ENCODE peak calls at places on chromosome 15, in four cellular contexts. C is Daoy, D is tibial nerve, X is nephron progenitor cell. P is an unnamed sample.

GRCh38 chr15:52759969-52760368 is 30.2 kb downstream of the ONECUT1 start:
- DNase-seq in C (no peak), D (no peak), X (no peak), P (no peak)

GRCh38 chr15:39553947-39554731 is 26.7 kb upstream of the THBS1 start:
- DNase-seq in C (no peak), D (no peak), X (no peak), P (no peak)

GRCh38 chr15:25724899-25725298 is 138.2 kb downstream of the ATP10A start:
- DNase-seq in C (no peak), D (no peak), X (no peak), P (no peak)

GRCh38 chr15:73996267-73996666 is 1.8 kb downstream of the PML start:
- DNase-seq in C (no peak), D (no peak), X (no peak), P (no peak)

GRCh38 chr15:45684533-45684932 is 49.7 kb downstream of the SQOR start:
- DNase-seq in C (no peak), D (no peak), X (no peak), P (no peak)

GRCh38 chr15:28909958-28910500 is 24.3 kb downstream of the APBA2 start:
- DNase-seq in C (no peak), D (no peak), X (no peak), P (no peak)

GRCh38 chr15:67680645-67681044 is 138.1 kb downstream of the MAP2K5 start:
- DNase-seq in C (no peak), D (no peak), X (no peak), P (no peak)

GRCh38 chr15:96893159-96893906 is 562.8 kb downstream of the NR2F2 start:
- DNase-seq in C (peak; percentile 48), D (peak; percentile 20), X (peak; percentile 5), P (no peak)

GRCh38 chr15:83380682-83381081 is 66.5 kb upstream of the SH3GL3 start:
- DNase-seq in C (peak; percentile 57), D (no peak), X (peak; percentile 52), P (no peak)

GRCh38 chr15:90677807-90678790 is 39.0 kb upstream of the BLM start:
- DNase-seq in C (no peak), D (no peak), X (no peak), P (no peak)

GRCh38 chr15:37359495-37360290 is 259.3 kb upstream of the MEIS2 start:
- DNase-seq in C (no peak), D (no peak), X (no peak), P (no peak)

GRCh38 chr15:70313099-70314017 is 215.6 kb upstream of the TLE3 start:
- DNase-seq in C (no peak), D (no peak), X (no peak), P (no peak)

GRCh38 chr15:92583311-92584034 is 72.1 kb downstream of the FAM174B start:
- DNase-seq in C (no peak), D (no peak), X (no peak), P (no peak)

GRCh38 chr15:24076090-24076784 is 389.1 kb upstream of the NDN start:
- DNase-seq in C (no peak), D (no peak), X (no peak), P (no peak)

GRCh38 chr15:66573719-66574641 is 8.2 kb upstream of the LCTL start:
- DNase-seq in C (no peak), D (no peak), X (no peak), P (no peak)

GRCh38 chr15:81981888-81982287 is 63.9 kb downstream of the MEX3B start:
- DNase-seq in C (no peak), D (no peak), X (no peak), P (no peak)

GRCh38 chr15:33154366-33155166 is 39.9 kb downstream of the FMN1 start:
- DNase-seq in C (peak; percentile 95), D (peak; percentile 68), X (no peak), P (peak; percentile 69)

GRCh38 chr15:31263751-31264533 is 62.7 kb upstream of the KLF13 start:
- DNase-seq in C (peak; percentile 58), D (peak; percentile 63), X (no peak), P (peak; percentile 58)

GRCh38 chr15:90523373-90523772 is 6.3 kb upstream of the CRTC3 start:
- DNase-seq in C (no peak), D (no peak), X (no peak), P (no peak)

GRCh38 chr15:94844533-94845390 is 613.4 kb downstream of the MCTP2 start:
- DNase-seq in C (peak; percentile 68), D (peak; percentile 37), X (peak; percentile 68), P (peak; percentile 17)

GRCh38 chr15:61700803-61701202 is 359.4 kb downstream of the VPS13C start:
- DNase-seq in C (no peak), D (no peak), X (no peak), P (no peak)

GRCh38 chr15:43511012-43511885 is 6.2 kb upstream of the MAP1A start:
- DNase-seq in C (peak; percentile 50), D (no peak), X (peak; percentile 25), P (no peak)

GRCh38 chr15:48475600-48476395 is 144.6 kb downstream of the DUT start:
- DNase-seq in C (no peak), D (no peak), X (no peak), P (no peak)

GRCh38 chr15:48062476-48062875 is 58.3 kb upstream of the SLC24A5 start:
- DNase-seq in C (peak; percentile 66), D (no peak), X (no peak), P (no peak)

GRCh38 chr15:87570186-87570585 is 686.4 kb downstream of the NTRK3 start:
- DNase-seq in C (no peak), D (no peak), X (no peak), P (no peak)

GRCh38 chr15:70659662-70660061 is 103.7 kb downstream of the UACA start:
- DNase-seq in C (no peak), D (no peak), X (no peak), P (no peak)

P was measured in gastrocnemius medialis.